ENCODE peak calls at places on chromosomes 13 and 19, in ten cellular contexts. One of them, this sample, is unnamed.

GRCh38 chr19:5697022-5697889 is 7.2 kb downstream of the RPL36 start:
- DNase-seq in KBM-7: no peak
- DNase-seq in stimulated activated CD4-positive, alpha-beta T cell treated with anti-CD3 and anti-CD28 coated beads, TNF-alpha, amount 100 ng/mL, for 4 hours: no peak
- DNase-seq in hippocampal formation: no peak
- DNase-seq in BE2C: no peak
- DNase-seq in adipocyte: no peak
- DNase-seq in AG09319: no peak
- DNase-seq in kidney epithelial cell: no peak
- DNase-seq in kidney tubule cell: no peak
- DNase-seq in HT1080: no peak
- DNase-seq in this sample: no peak

GRCh38 chr19:21098291-21098690 is 16.3 kb downstream of the ZNF714 start:
- DNase-seq in KBM-7: no peak
- DNase-seq in stimulated activated CD4-positive, alpha-beta T cell treated with anti-CD3 and anti-CD28 coated beads, TNF-alpha, amount 100 ng/mL, for 4 hours: no peak
- DNase-seq in hippocampal formation: no peak
- DNase-seq in BE2C: no peak
- DNase-seq in adipocyte: no peak
- DNase-seq in AG09319: no peak
- DNase-seq in kidney epithelial cell: no peak
- DNase-seq in kidney tubule cell: no peak
- DNase-seq in HT1080: no peak
- DNase-seq in this sample: no peak

GRCh38 chr19:6476155-6476895 is 5.3 kb downstream of the DENND1C start:
- DNase-seq in KBM-7: no peak
- DNase-seq in stimulated activated CD4-positive, alpha-beta T cell treated with anti-CD3 and anti-CD28 coated beads, TNF-alpha, amount 100 ng/mL, for 4 hours: no peak
- DNase-seq in hippocampal formation: peak
- DNase-seq in BE2C: peak
- DNase-seq in adipocyte: peak
- DNase-seq in AG09319: no peak
- DNase-seq in kidney epithelial cell: peak
- DNase-seq in kidney tubule cell: peak
- DNase-seq in HT1080: no peak
- DNase-seq in this sample: no peak

GRCh38 chr19:1214862-1215731 is 9.5 kb downstream of the STK11 start:
- DNase-seq in KBM-7: no peak
- DNase-seq in stimulated activated CD4-positive, alpha-beta T cell treated with anti-CD3 and anti-CD28 coated beads, TNF-alpha, amount 100 ng/mL, for 4 hours: no peak
- DNase-seq in hippocampal formation: peak
- DNase-seq in BE2C: peak
- DNase-seq in adipocyte: no peak
- DNase-seq in AG09319: no peak
- DNase-seq in kidney epithelial cell: no peak
- DNase-seq in kidney tubule cell: peak
- DNase-seq in HT1080: peak
- DNase-seq in this sample: peak

GRCh38 chr19:1261863-1262686 is 7.1 kb upstream of the CIRBP start:
- DNase-seq in KBM-7: no peak
- DNase-seq in stimulated activated CD4-positive, alpha-beta T cell treated with anti-CD3 and anti-CD28 coated beads, TNF-alpha, amount 100 ng/mL, for 4 hours: no peak
- DNase-seq in hippocampal formation: no peak
- DNase-seq in BE2C: no peak
- DNase-seq in adipocyte: peak
- DNase-seq in AG09319: no peak
- DNase-seq in kidney epithelial cell: no peak
- DNase-seq in kidney tubule cell: peak
- DNase-seq in HT1080: no peak
- DNase-seq in this sample: peak

GRCh38 chr19:9850235-9850959 is 15.3 kb downstream of the PIN1 start:
- DNase-seq in KBM-7: no peak
- DNase-seq in stimulated activated CD4-positive, alpha-beta T cell treated with anti-CD3 and anti-CD28 coated beads, TNF-alpha, amount 100 ng/mL, for 4 hours: no peak
- DNase-seq in hippocampal formation: no peak
- DNase-seq in BE2C: no peak
- DNase-seq in adipocyte: no peak
- DNase-seq in AG09319: no peak
- DNase-seq in kidney epithelial cell: no peak
- DNase-seq in kidney tubule cell: no peak
- DNase-seq in HT1080: no peak
- DNase-seq in this sample: no peak

GRCh38 chr19:31118292-31118925 is 230.8 kb downstream of the TSHZ3 start:
- DNase-seq in KBM-7: no peak
- DNase-seq in stimulated activated CD4-positive, alpha-beta T cell treated with anti-CD3 and anti-CD28 coated beads, TNF-alpha, amount 100 ng/mL, for 4 hours: no peak
- DNase-seq in hippocampal formation: peak
- DNase-seq in BE2C: no peak
- DNase-seq in adipocyte: no peak
- DNase-seq in AG09319: no peak
- DNase-seq in kidney epithelial cell: no peak
- DNase-seq in kidney tubule cell: no peak
- DNase-seq in HT1080: no peak
- DNase-seq in this sample: no peak

GRCh38 chr13:110250258-110250891 is 56.6 kb downstream of the COL4A1 start:
- DNase-seq in KBM-7: no peak
- DNase-seq in stimulated activated CD4-positive, alpha-beta T cell treated with anti-CD3 and anti-CD28 coated beads, TNF-alpha, amount 100 ng/mL, for 4 hours: no peak
- DNase-seq in hippocampal formation: no peak
- DNase-seq in BE2C: no peak
- DNase-seq in adipocyte: peak
- DNase-seq in AG09319: peak
- DNase-seq in kidney epithelial cell: no peak
- DNase-seq in kidney tubule cell: peak
- DNase-seq in HT1080: peak
- DNase-seq in this sample: peak

GRCh38 chr13:51551446-51551845 is 32.8 kb upstream of the WDFY2 start:
- DNase-seq in KBM-7: no peak
- DNase-seq in stimulated activated CD4-positive, alpha-beta T cell treated with anti-CD3 and anti-CD28 coated beads, TNF-alpha, amount 100 ng/mL, for 4 hours: no peak
- DNase-seq in hippocampal formation: no peak
- DNase-seq in BE2C: no peak
- DNase-seq in adipocyte: no peak
- DNase-seq in AG09319: no peak
- DNase-seq in kidney epithelial cell: no peak
- DNase-seq in kidney tubule cell: no peak
- DNase-seq in HT1080: no peak
- DNase-seq in this sample: no peak

GRCh38 chr13:113291997-113292862 is 4.8 kb upstream of the LAMP1 start:
- DNase-seq in KBM-7: peak
- DNase-seq in stimulated activated CD4-positive, alpha-beta T cell treated with anti-CD3 and anti-CD28 coated beads, TNF-alpha, amount 100 ng/mL, for 4 hours: no peak
- DNase-seq in hippocampal formation: no peak
- DNase-seq in BE2C: no peak
- DNase-seq in adipocyte: peak
- DNase-seq in AG09319: no peak
- DNase-seq in kidney epithelial cell: no peak
- DNase-seq in kidney tubule cell: no peak
- DNase-seq in HT1080: peak
- DNase-seq in this sample: peak

GRCh38 chr19:45767410-45767880 is 1.6 kb downstream of the SIX5 start:
- DNase-seq in KBM-7: no peak
- DNase-seq in stimulated activated CD4-positive, alpha-beta T cell treated with anti-CD3 and anti-CD28 coated beads, TNF-alpha, amount 100 ng/mL, for 4 hours: no peak
- DNase-seq in hippocampal formation: no peak
- DNase-seq in BE2C: no peak
- DNase-seq in adipocyte: peak
- DNase-seq in AG09319: peak
- DNase-seq in kidney epithelial cell: no peak
- DNase-seq in kidney tubule cell: peak
- DNase-seq in HT1080: peak
- DNase-seq in this sample: peak

GRCh38 chr19:50205681-50206138 is 2.3 kb downstream of the MYH14 start:
- DNase-seq in KBM-7: no peak
- DNase-seq in stimulated activated CD4-positive, alpha-beta T cell treated with anti-CD3 and anti-CD28 coated beads, TNF-alpha, amount 100 ng/mL, for 4 hours: no peak
- DNase-seq in hippocampal formation: no peak
- DNase-seq in BE2C: no peak
- DNase-seq in adipocyte: no peak
- DNase-seq in AG09319: no peak
- DNase-seq in kidney epithelial cell: no peak
- DNase-seq in kidney tubule cell: peak
- DNase-seq in HT1080: no peak
- DNase-seq in this sample: no peak

GRCh38 chr19:21604351-21604926 is 99.0 kb downstream of the ZNF429 start:
- DNase-seq in KBM-7: peak
- DNase-seq in stimulated activated CD4-positive, alpha-beta T cell treated with anti-CD3 and anti-CD28 coated beads, TNF-alpha, amount 100 ng/mL, for 4 hours: no peak
- DNase-seq in hippocampal formation: no peak
- DNase-seq in BE2C: no peak
- DNase-seq in adipocyte: peak
- DNase-seq in AG09319: no peak
- DNase-seq in kidney epithelial cell: no peak
- DNase-seq in kidney tubule cell: peak
- DNase-seq in HT1080: no peak
- DNase-seq in this sample: no peak

GRCh38 chr13:23656637-23657036 is 86.4 kb downstream of the TNFRSF19 start:
- DNase-seq in KBM-7: peak
- DNase-seq in stimulated activated CD4-positive, alpha-beta T cell treated with anti-CD3 and anti-CD28 coated beads, TNF-alpha, amount 100 ng/mL, for 4 hours: no peak
- DNase-seq in hippocampal formation: no peak
- DNase-seq in BE2C: no peak
- DNase-seq in adipocyte: peak
- DNase-seq in AG09319: no peak
- DNase-seq in kidney epithelial cell: no peak
- DNase-seq in kidney tubule cell: no peak
- DNase-seq in HT1080: no peak
- DNase-seq in this sample: peak

GRCh38 chr13:79485014-79485441 is 4.1 kb downstream of the NDFIP2 start:
- DNase-seq in KBM-7: no peak
- DNase-seq in stimulated activated CD4-positive, alpha-beta T cell treated with anti-CD3 and anti-CD28 coated beads, TNF-alpha, amount 100 ng/mL, for 4 hours: no peak
- DNase-seq in hippocampal formation: no peak
- DNase-seq in BE2C: no peak
- DNase-seq in adipocyte: peak
- DNase-seq in AG09319: no peak
- DNase-seq in kidney epithelial cell: peak
- DNase-seq in kidney tubule cell: peak
- DNase-seq in HT1080: peak
- DNase-seq in this sample: peak

GRCh38 chr19:2221250-2221831 is 14.8 kb downstream of the PLEKHJ1 start:
- DNase-seq in KBM-7: no peak
- DNase-seq in stimulated activated CD4-positive, alpha-beta T cell treated with anti-CD3 and anti-CD28 coated beads, TNF-alpha, amount 100 ng/mL, for 4 hours: no peak
- DNase-seq in hippocampal formation: no peak
- DNase-seq in BE2C: peak
- DNase-seq in adipocyte: no peak
- DNase-seq in AG09319: no peak
- DNase-seq in kidney epithelial cell: no peak
- DNase-seq in kidney tubule cell: no peak
- DNase-seq in HT1080: no peak
- DNase-seq in this sample: peak

GRCh38 chr19:409515-410242 is 732 bp upstream of the C2CD4C start:
- DNase-seq in KBM-7: peak
- DNase-seq in stimulated activated CD4-positive, alpha-beta T cell treated with anti-CD3 and anti-CD28 coated beads, TNF-alpha, amount 100 ng/mL, for 4 hours: no peak
- DNase-seq in hippocampal formation: no peak
- DNase-seq in BE2C: no peak
- DNase-seq in adipocyte: peak
- DNase-seq in AG09319: no peak
- DNase-seq in kidney epithelial cell: no peak
- DNase-seq in kidney tubule cell: no peak
- DNase-seq in HT1080: no peak
- DNase-seq in this sample: no peak

GRCh38 chr19:1491849-1492170 is 829 bp downstream of the REEP6 start:
- DNase-seq in KBM-7: no peak
- DNase-seq in stimulated activated CD4-positive, alpha-beta T cell treated with anti-CD3 and anti-CD28 coated beads, TNF-alpha, amount 100 ng/mL, for 4 hours: no peak
- DNase-seq in hippocampal formation: no peak
- DNase-seq in BE2C: no peak
- DNase-seq in adipocyte: no peak
- DNase-seq in AG09319: no peak
- DNase-seq in kidney epithelial cell: no peak
- DNase-seq in kidney tubule cell: no peak
- DNase-seq in HT1080: no peak
- DNase-seq in this sample: no peak

GRCh38 chr19:17320435-17320834 is 11.1 kb downstream of the DDA1 start:
- DNase-seq in KBM-7: no peak
- DNase-seq in stimulated activated CD4-positive, alpha-beta T cell treated with anti-CD3 and anti-CD28 coated beads, TNF-alpha, amount 100 ng/mL, for 4 hours: no peak
- DNase-seq in hippocampal formation: no peak
- DNase-seq in BE2C: no peak
- DNase-seq in adipocyte: no peak
- DNase-seq in AG09319: no peak
- DNase-seq in kidney epithelial cell: no peak
- DNase-seq in kidney tubule cell: no peak
- DNase-seq in HT1080: no peak
- DNase-seq in this sample: no peak

GRCh38 chr19:50558449-50558848 is 9.8 kb downstream of the LRRC4B start:
- DNase-seq in KBM-7: no peak
- DNase-seq in stimulated activated CD4-positive, alpha-beta T cell treated with anti-CD3 and anti-CD28 coated beads, TNF-alpha, amount 100 ng/mL, for 4 hours: no peak
- DNase-seq in hippocampal formation: no peak
- DNase-seq in BE2C: no peak
- DNase-seq in adipocyte: no peak
- DNase-seq in AG09319: no peak
- DNase-seq in kidney epithelial cell: no peak
- DNase-seq in kidney tubule cell: no peak
- DNase-seq in HT1080: no peak
- DNase-seq in this sample: no peak